ENCODE peak calls at places on chromosomes 6 and 20, in four cellular contexts. One of them, this sample, is unnamed.
A peak's percentile ranks its signal among the peaks of the same experiment; 100 is the strongest.

GRCh38 chr20:25864326-25864970 is 167.8 kb upstream of the ZNF337 start:
- DNase-seq in K562: no peak
- DNase-seq in HCT116: no peak
- DNase-seq in H1: no peak
- DNase-seq in this sample: no peak

GRCh38 chr6:11978169-11978987 is 33.7 kb upstream of the HIVEP1 start:
- DNase-seq in HCT116: no peak
- DNase-seq in H1: no peak
- DNase-seq in K562: no peak
- DNase-seq in this sample: peak; percentile 20

GRCh38 chr6:137696765-137697164 is 170.3 kb upstream of the TNFAIP3 start:
- DNase-seq in HCT116: no peak
- DNase-seq in H1: no peak
- DNase-seq in K562: no peak
- DNase-seq in this sample: no peak

GRCh38 chr20:10634683-10635411 is 39.0 kb downstream of the JAG1 start:
- DNase-seq in HCT116: no peak
- DNase-seq in H1: no peak
- DNase-seq in K562: no peak
- DNase-seq in this sample: no peak

GRCh38 chr6:21780144-21780543 is 186.6 kb downstream of the SOX4 start:
- DNase-seq in H1: no peak
- DNase-seq in HCT116: no peak
- DNase-seq in K562: no peak
- DNase-seq in this sample: no peak

GRCh38 chr6:157498817-157499216 is 117.8 kb downstream of the ZDHHC14 start:
- DNase-seq in K562: no peak
- DNase-seq in HCT116: no peak
- DNase-seq in H1: no peak
- DNase-seq in this sample: no peak

GRCh38 chr20:16290358-16290757 is 282.9 kb downstream of the KIF16B start:
- DNase-seq in H1: no peak
- DNase-seq in K562: no peak
- DNase-seq in HCT116: no peak
- DNase-seq in this sample: no peak

GRCh38 chr6:1047926-1048595 is 263.8 kb upstream of the FOXQ1 start:
- DNase-seq in HCT116: no peak
- DNase-seq in H1: no peak
- DNase-seq in K562: no peak
- DNase-seq in this sample: no peak

GRCh38 chr6:113558966-113559365 is 298.2 kb upstream of the MARCKS start:
- DNase-seq in HCT116: no peak
- DNase-seq in K562: no peak
- DNase-seq in H1: no peak
- DNase-seq in this sample: no peak

GRCh38 chr20:62922451-62922921 is 3.8 kb downstream of the DIDO1 start:
- DNase-seq in HCT116: no peak
- DNase-seq in K562: no peak
- DNase-seq in H1: no peak
- DNase-seq in this sample: no peak

GRCh38 chr6:89351632-89352328 is 742 bp downstream of the UBE2J1 start:
- DNase-seq in K562: no peak
- DNase-seq in H1: no peak
- DNase-seq in HCT116: no peak
- DNase-seq in this sample: no peak

GRCh38 chr20:23296841-23297701 is 53.5 kb upstream of the NXT1 start:
- DNase-seq in HCT116: no peak
- DNase-seq in H1: no peak
- DNase-seq in K562: no peak
- DNase-seq in this sample: no peak

GRCh38 chr6:92354270-92354831 is 1065.0 kb downstream of the EPHA7 start:
- DNase-seq in HCT116: no peak
- DNase-seq in H1: no peak
- DNase-seq in K562: no peak
- DNase-seq in this sample: no peak
- TF ChIP-seq SP1 in HCT116: no peak
- TF ChIP-seq SP1 in H1: no peak
- TF ChIP-seq SP1 in K562: no peak
- TF ChIP-seq SP1 in this sample: no peak

DNA sequence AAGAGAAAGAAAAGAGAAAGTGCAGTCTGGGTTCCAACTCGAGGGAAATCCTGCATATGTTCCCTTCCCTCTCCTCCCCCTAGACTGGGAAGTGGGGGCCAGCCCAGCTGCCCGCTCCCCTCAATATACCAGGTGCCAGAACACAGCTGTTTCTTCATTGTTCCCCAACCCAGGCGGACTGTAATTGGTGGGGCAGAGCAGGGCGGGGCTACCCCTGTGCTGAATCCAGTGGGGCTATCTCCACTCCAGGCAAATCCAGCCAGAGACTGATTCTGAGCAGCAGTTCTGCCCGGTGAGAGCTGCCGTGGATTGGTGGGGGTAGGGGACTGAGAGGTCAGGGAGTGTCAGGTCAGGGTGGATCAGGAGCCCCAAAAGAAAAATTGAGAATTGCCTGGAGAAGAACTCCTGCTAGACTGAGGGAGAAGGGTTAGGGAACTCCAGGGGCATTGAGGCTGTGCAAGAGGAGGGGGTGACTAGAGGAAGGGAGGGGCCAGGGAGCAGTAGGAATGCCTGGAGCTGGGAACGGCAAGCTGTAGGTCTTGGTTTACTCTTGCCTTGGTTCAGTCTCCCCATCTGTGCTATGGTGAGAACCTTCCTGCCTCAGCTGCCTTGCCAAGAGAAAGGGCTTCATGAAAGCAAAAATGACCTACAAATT is at the start of gene MYMX:
- DNase-seq in H1: peak; percentile 79
- DNase-seq in HCT116: no peak
- DNase-seq in K562: no peak
- DNase-seq in this sample: no peak
- TF ChIP-seq EGR1 in H1: no peak
- TF ChIP-seq EGR1 in HCT116: no peak
- TF ChIP-seq EGR1 in K562: no peak
- TF ChIP-seq EGR1 in this sample: no peak

DNA sequence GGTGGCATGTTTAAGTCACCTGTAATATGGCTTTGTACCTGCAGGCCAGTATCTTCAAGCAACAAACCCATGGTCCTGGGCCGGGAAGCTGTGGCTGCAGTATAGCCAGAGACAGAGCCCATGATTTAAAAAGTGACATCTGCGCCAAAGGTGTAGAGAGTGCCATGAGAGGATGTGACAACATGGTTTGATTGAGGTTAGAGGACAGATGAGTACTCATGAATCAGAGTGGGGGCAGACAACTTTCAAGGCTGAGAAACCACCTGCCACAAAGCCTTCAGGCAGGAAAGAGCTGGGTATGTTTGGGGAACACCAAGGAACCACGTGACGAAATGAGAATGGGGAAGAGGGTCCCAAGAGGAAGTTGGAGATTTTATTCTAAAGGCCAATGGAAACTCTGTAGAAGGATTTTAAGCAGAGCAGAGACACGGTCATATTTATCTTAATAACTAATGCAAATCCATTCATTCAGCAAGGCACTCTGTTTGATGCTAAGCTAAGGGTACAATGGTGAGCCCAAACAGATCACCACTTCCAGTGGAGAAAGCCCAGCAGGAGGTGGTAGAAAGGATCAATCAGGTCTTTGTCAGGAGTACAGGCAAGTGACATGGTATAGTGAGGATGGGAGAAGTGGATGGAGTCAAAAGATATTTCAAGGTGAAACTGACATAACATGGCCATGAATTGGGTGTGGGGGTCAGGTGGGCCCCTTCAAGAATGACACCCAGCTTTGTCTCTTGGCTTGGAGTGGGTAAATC is 3.4 kb upstream of the MICAL1 start:
- DNase-seq in H1: no peak
- DNase-seq in K562: no peak
- DNase-seq in HCT116: no peak
- DNase-seq in this sample: peak; percentile 56
- TF ChIP-seq SP1 in H1: no peak
- TF ChIP-seq SP1 in K562: no peak
- TF ChIP-seq SP1 in HCT116: no peak
- TF ChIP-seq SP1 in this sample: no peak

GRCh38 chr20:57658447-57659130 is 38.4 kb upstream of the ZBP1 start:
- DNase-seq in H1: no peak
- DNase-seq in HCT116: no peak
- DNase-seq in K562: no peak
- DNase-seq in this sample: no peak
- TF ChIP-seq EGR1 in H1: no peak
- TF ChIP-seq EGR1 in HCT116: no peak
- TF ChIP-seq EGR1 in K562: no peak
- TF ChIP-seq EGR1 in this sample: no peak

GRCh38 chr6:29813066-29813465 is 14.6 kb upstream of the HLA-G start:
- DNase-seq in K562: no peak
- DNase-seq in HCT116: no peak
- DNase-seq in H1: peak; percentile 41
- DNase-seq in this sample: no peak

GRCh38 chr6:29816030-29816429 is 11.6 kb upstream of the HLA-G start:
- DNase-seq in HCT116: no peak
- DNase-seq in K562: no peak
- DNase-seq in H1: no peak
- DNase-seq in this sample: no peak

GRCh38 chr6:29813809-29814208 is 13.8 kb upstream of the HLA-G start:
- DNase-seq in K562: peak; percentile 44
- DNase-seq in HCT116: peak; percentile 71
- DNase-seq in H1: peak; percentile 45
- DNase-seq in this sample: no peak

GRCh38 chr6:29815118-29815750 is 12.4 kb upstream of the HLA-G start:
- DNase-seq in H1: peak; percentile 22
- DNase-seq in K562: peak; percentile 21
- DNase-seq in HCT116: no peak
- DNase-seq in this sample: no peak

GRCh38 chr6:29814379-29815117 is 13.1 kb upstream of the HLA-G start:
- DNase-seq in HCT116: no peak
- DNase-seq in K562: peak; percentile 17
- DNase-seq in H1: peak; percentile 47
- DNase-seq in this sample: no peak
- TF ChIP-seq SP1 in HCT116: no peak
- TF ChIP-seq SP1 in K562: no peak
- TF ChIP-seq SP1 in H1: no peak
- TF ChIP-seq SP1 in this sample: no peak

GRCh38 chr20:11838076-11838636 is 79.5 kb upstream of the BTBD3 start:
- DNase-seq in H1: no peak
- DNase-seq in HCT116: no peak
- DNase-seq in K562: no peak
- DNase-seq in this sample: no peak

GRCh38 chr20:11845311-11845710 is 72.4 kb upstream of the BTBD3 start:
- DNase-seq in K562: no peak
- DNase-seq in H1: no peak
- DNase-seq in HCT116: no peak
- DNase-seq in this sample: no peak

GRCh38 chr20:11844691-11845090 is 73.0 kb upstream of the BTBD3 start:
- DNase-seq in H1: no peak
- DNase-seq in HCT116: no peak
- DNase-seq in K562: no peak
- DNase-seq in this sample: no peak

GRCh38 chr20:11843289-11843688 is 74.4 kb upstream of the BTBD3 start:
- DNase-seq in H1: no peak
- DNase-seq in HCT116: no peak
- DNase-seq in K562: no peak
- DNase-seq in this sample: no peak

GRCh38 chr20:11841972-11842461 is 75.7 kb upstream of the BTBD3 start:
- DNase-seq in K562: peak; percentile 5
- DNase-seq in HCT116: no peak
- DNase-seq in H1: no peak
- DNase-seq in this sample: no peak
- TF ChIP-seq EGR1 in K562: no peak
- TF ChIP-seq EGR1 in HCT116: no peak
- TF ChIP-seq EGR1 in H1: no peak
- TF ChIP-seq EGR1 in this sample: no peak